ENCODE peak calls at places on chromosomes 6 and 20, in eight cellular contexts. One of them, this sample, is unnamed.

GRCh38 chr6:26064619-26065257 is 22.5 kb upstream of the HFE start:
- DNase-seq in NCI-H187: no peak
- DNase-seq in ACHN: peak; percentile 65
- DNase-seq in HFFc6: peak; percentile 42
- DNase-seq in SJSA1: no peak
- DNase-seq in T-cell: no peak
- DNase-seq in NCI-H82: peak; percentile 67
- DNase-seq in myocyte: peak; percentile 55
- DNase-seq in this sample: peak; percentile 70

GRCh38 chr20:58571942-58572666 is 56.9 kb upstream of the APCDD1L start:
- DNase-seq in myocyte: no peak
- DNase-seq in T-cell: no peak
- DNase-seq in NCI-H187: no peak
- DNase-seq in ACHN: no peak
- DNase-seq in HFFc6: peak; percentile 13
- DNase-seq in NCI-H82: no peak
- DNase-seq in SJSA1: peak; percentile 91
- DNase-seq in this sample: no peak

GRCh38 chr6:87473419-87473903 is 687 bp downstream of the SLC35A1 start:
- DNase-seq in NCI-H82: no peak
- DNase-seq in myocyte: no peak
- DNase-seq in HFFc6: no peak
- DNase-seq in T-cell: peak; percentile 41
- DNase-seq in ACHN: peak; percentile 60
- DNase-seq in SJSA1: no peak
- DNase-seq in NCI-H187: no peak
- DNase-seq in this sample: peak; percentile 75

GRCh38 chr6:47112311-47112710 is 70.2 kb upstream of the ADGRF1 start:
- DNase-seq in HFFc6: no peak
- DNase-seq in ACHN: no peak
- DNase-seq in myocyte: no peak
- DNase-seq in NCI-H187: no peak
- DNase-seq in T-cell: no peak
- DNase-seq in SJSA1: no peak
- DNase-seq in NCI-H82: no peak
- DNase-seq in this sample: no peak

GRCh38 chr6:135054238-135054574 is 416 bp downstream of the HBS1L start:
- DNase-seq in HFFc6: no peak
- DNase-seq in NCI-H82: peak; percentile 64
- DNase-seq in NCI-H187: no peak
- DNase-seq in SJSA1: no peak
- DNase-seq in ACHN: peak; percentile 7
- DNase-seq in myocyte: no peak
- DNase-seq in T-cell: no peak
- DNase-seq in this sample: peak; percentile 69

GRCh38 chr6:125340946-125341345 is 39.2 kb upstream of the HDDC2 start:
- DNase-seq in NCI-H187: no peak
- DNase-seq in T-cell: no peak
- DNase-seq in HFFc6: no peak
- DNase-seq in ACHN: no peak
- DNase-seq in NCI-H82: no peak
- DNase-seq in myocyte: no peak
- DNase-seq in SJSA1: no peak
- DNase-seq in this sample: peak; percentile 23

GRCh38 chr20:57811373-57812020 is 101.7 kb upstream of the PMEPA1 start:
- DNase-seq in SJSA1: no peak
- DNase-seq in HFFc6: no peak
- DNase-seq in NCI-H82: peak; percentile 29
- DNase-seq in ACHN: no peak
- DNase-seq in NCI-H187: no peak
- DNase-seq in T-cell: no peak
- DNase-seq in myocyte: peak; percentile 44
- DNase-seq in this sample: no peak

GRCh38 chr20:45896641-45897161 is 5.6 kb downstream of the CTSA start:
- DNase-seq in NCI-H82: no peak
- DNase-seq in myocyte: no peak
- DNase-seq in ACHN: no peak
- DNase-seq in SJSA1: no peak
- DNase-seq in T-cell: no peak
- DNase-seq in NCI-H187: no peak
- DNase-seq in HFFc6: no peak
- DNase-seq in this sample: no peak

GRCh38 chr6:138034229-138034628 is 73.0 kb downstream of the PERP start:
- DNase-seq in NCI-H82: no peak
- DNase-seq in T-cell: no peak
- DNase-seq in NCI-H187: no peak
- DNase-seq in SJSA1: no peak
- DNase-seq in ACHN: no peak
- DNase-seq in HFFc6: no peak
- DNase-seq in myocyte: no peak
- DNase-seq in this sample: peak; percentile 30

GRCh38 chr20:54195483-54196472 is 12.1 kb upstream of the PFDN4 start:
- DNase-seq in SJSA1: no peak
- DNase-seq in ACHN: no peak
- DNase-seq in NCI-H187: no peak
- DNase-seq in NCI-H82: no peak
- DNase-seq in myocyte: no peak
- DNase-seq in HFFc6: no peak
- DNase-seq in T-cell: no peak
- DNase-seq in this sample: no peak

GRCh38 chr6:98648211-98648914 is 186.0 kb upstream of the POU3F2 start:
- DNase-seq in SJSA1: no peak
- DNase-seq in HFFc6: no peak
- DNase-seq in NCI-H187: no peak
- DNase-seq in NCI-H82: no peak
- DNase-seq in myocyte: no peak
- DNase-seq in T-cell: no peak
- DNase-seq in ACHN: no peak
- DNase-seq in this sample: no peak

GRCh38 chr20:7650481-7650880 is 289.8 kb downstream of the HAO1 start:
- DNase-seq in NCI-H82: no peak
- DNase-seq in SJSA1: no peak
- DNase-seq in ACHN: no peak
- DNase-seq in NCI-H187: peak; percentile 40
- DNase-seq in myocyte: peak; percentile 99
- DNase-seq in T-cell: no peak
- DNase-seq in HFFc6: no peak
- DNase-seq in this sample: no peak

GRCh38 chr6:16925461-16925860 is 164.2 kb upstream of the ATXN1 start:
- DNase-seq in myocyte: no peak
- DNase-seq in T-cell: no peak
- DNase-seq in ACHN: no peak
- DNase-seq in SJSA1: peak; percentile 60
- DNase-seq in HFFc6: no peak
- DNase-seq in NCI-H187: no peak
- DNase-seq in NCI-H82: no peak
- DNase-seq in this sample: no peak

GRCh38 chr20:45368221-45368980 is 5.4 kb downstream of the SYS1 start:
- DNase-seq in SJSA1: no peak
- DNase-seq in NCI-H82: no peak
- DNase-seq in NCI-H187: no peak
- DNase-seq in HFFc6: no peak
- DNase-seq in myocyte: peak; percentile 71
- DNase-seq in T-cell: peak; percentile 24
- DNase-seq in ACHN: no peak
- DNase-seq in this sample: no peak

GRCh38 chr6:106163446-106163965 is 77.4 kb downstream of the PRDM1 start:
- DNase-seq in NCI-H187: no peak
- DNase-seq in NCI-H82: no peak
- DNase-seq in ACHN: no peak
- DNase-seq in T-cell: no peak
- DNase-seq in SJSA1: no peak
- DNase-seq in HFFc6: peak; percentile 82
- DNase-seq in myocyte: peak; percentile 59
- DNase-seq in this sample: peak; percentile 41

GRCh38 chr6:129312865-129313264 is 397.1 kb downstream of the ARHGAP18 start:
- DNase-seq in SJSA1: no peak
- DNase-seq in T-cell: no peak
- DNase-seq in HFFc6: peak; percentile 73
- DNase-seq in ACHN: peak; percentile 24
- DNase-seq in NCI-H82: no peak
- DNase-seq in myocyte: no peak
- DNase-seq in NCI-H187: no peak
- DNase-seq in this sample: no peak

GRCh38 chr20:4532772-4533171 is 188.9 kb upstream of the PRND start:
- DNase-seq in NCI-H187: no peak
- DNase-seq in ACHN: no peak
- DNase-seq in myocyte: no peak
- DNase-seq in HFFc6: no peak
- DNase-seq in SJSA1: no peak
- DNase-seq in NCI-H82: no peak
- DNase-seq in T-cell: no peak
- DNase-seq in this sample: no peak

GRCh38 chr6:52570291-52570700 is 6.6 kb downstream of the TRAM2 start:
- DNase-seq in SJSA1: no peak
- DNase-seq in ACHN: no peak
- DNase-seq in NCI-H187: no peak
- DNase-seq in NCI-H82: no peak
- DNase-seq in myocyte: peak; percentile 57
- DNase-seq in HFFc6: peak; percentile 38
- DNase-seq in T-cell: no peak
- DNase-seq in this sample: peak; percentile 45

GRCh38 chr20:49915118-49915379 is 280 bp downstream of the SPATA2 start:
- DNase-seq in SJSA1: no peak
- DNase-seq in NCI-H187: no peak
- DNase-seq in T-cell: no peak
- DNase-seq in myocyte: no peak
- DNase-seq in HFFc6: no peak
- DNase-seq in ACHN: no peak
- DNase-seq in NCI-H82: no peak
- DNase-seq in this sample: no peak